ENCODE peak calls at places on chromosomes 13 and 19, in seven cellular contexts. T is CD8-positive, alpha-beta T cell; R is effector memory CD4-positive, alpha-beta T cell; N is pancreas; U is IMR-90; Z is aorta; Y is BE2C. L is an unnamed sample.
A peak's percentile ranks its signal among the peaks of the same experiment; 100 is the strongest.

GRCh38 chr19:4717191-4717965 is 6.3 kb downstream of the DPP9 start:
- DNase-seq in T (no peak), R (no peak), N (no peak), U (peak; percentile 70), Z (no peak), Y (no peak), L (no peak)

GRCh38 chr19:45947926-45948325 is 25.7 kb downstream of the NOVA2 start:
- DNase-seq in T (no peak), R (no peak), N (no peak), U (peak; percentile 36), Z (no peak), Y (no peak), L (no peak)

GRCh38 chr19:10603873-10604459 is 16.9 kb upstream of the AP1M2 start:
- DNase-seq in T (peak; percentile 29), R (no peak), N (no peak), U (no peak), Z (no peak), Y (no peak), L (no peak)

GRCh38 chr19:32337176-32337808 is 8.1 kb upstream of the ZNF507 start:
- DNase-seq in T (no peak), R (no peak), N (no peak), U (no peak), Z (no peak), Y (no peak), L (no peak)

GRCh38 chr13:94967183-94968039 is 255.1 kb upstream of the SOX21 start:
- DNase-seq in T (no peak), R (no peak), N (no peak), U (no peak), Z (peak; percentile 72), Y (peak; percentile 40), L (peak; percentile 83)

GRCh38 chr13:46554971-46555370 is 2.0 kb downstream of the LRCH1 start:
- DNase-seq in T (no peak), R (no peak), N (no peak), U (peak; percentile 68), Z (no peak), Y (no peak), L (no peak)

GRCh38 chr19:13234518-13234917 is 84.3 kb downstream of the IER2 start:
- DNase-seq in T (peak; percentile 23), R (peak; percentile 19), N (peak; percentile 75), U (no peak), Z (no peak), Y (peak; percentile 48), L (peak; percentile 87)

GRCh38 chr19:6890938-6891337 is 3.6 kb downstream of the ADGRE1 start:
- DNase-seq in T (no peak), R (peak; percentile 7), N (no peak), U (no peak), Z (no peak), Y (no peak), L (no peak)

GRCh38 chr19:18119243-18120105 is 21.9 kb downstream of the MAST3 start:
- DNase-seq in T (peak; percentile 32), R (peak; percentile 39), N (no peak), U (no peak), Z (no peak), Y (no peak), L (no peak)

GRCh38 chr19:10151521-10151920 is 31.8 kb upstream of the EIF3G start:
- DNase-seq in T (no peak), R (no peak), N (no peak), U (no peak), Z (no peak), Y (no peak), L (no peak)

GRCh38 chr19:30109565-30109964 is 167.5 kb downstream of the URI1 start:
- DNase-seq in T (no peak), R (no peak), N (no peak), U (no peak), Z (no peak), Y (no peak), L (no peak)

GRCh38 chr19:6047741-6048231 is 62.5 kb downstream of the RFX2 start:
- DNase-seq in T (no peak), R (no peak), N (no peak), U (peak; percentile 52), Z (no peak), Y (peak; percentile 66), L (peak; percentile 88)

GRCh38 chr19:40976134-40976533 is 14.9 kb upstream of the CYP2B6 start:
- DNase-seq in T (no peak), R (no peak), N (no peak), U (no peak), Z (no peak), Y (no peak), L (no peak)

GRCh38 chr13:98944336-98944735 is 33.5 kb downstream of the DOCK9 start:
- DNase-seq in T (no peak), R (no peak), N (no peak), U (no peak), Z (no peak), Y (no peak), L (no peak)
- H3K4me1 ChIP-seq in T (peaks cover 7% of the 10 kb centered on the region), R (no peaks in the 10 kb centered on the region), N (no peaks in the 10 kb centered on the region), U (peaks cover 2% of the 10 kb centered on the region), Z (no peaks in the 10 kb centered on the region), Y (no peaks in the 10 kb centered on the region), L (peaks cover 6% of the 10 kb centered on the region)

GRCh38 chr19:19446655-19447437 is 41.4 kb downstream of the GATAD2A start:
- DNase-seq in T (no peak), R (no peak), N (no peak), U (no peak), Z (no peak), Y (no peak), L (peak; percentile 69)
- H3K4me1 ChIP-seq in T (peaks cover 77% of the 10 kb centered on the region), R (peaks cover 40% of the 10 kb centered on the region), N (no peaks in the 10 kb centered on the region), U (peaks cover 9% of the 10 kb centered on the region), Z (no peaks in the 10 kb centered on the region), Y (no peaks in the 10 kb centered on the region), L (no peaks in the 10 kb centered on the region)

DNA sequence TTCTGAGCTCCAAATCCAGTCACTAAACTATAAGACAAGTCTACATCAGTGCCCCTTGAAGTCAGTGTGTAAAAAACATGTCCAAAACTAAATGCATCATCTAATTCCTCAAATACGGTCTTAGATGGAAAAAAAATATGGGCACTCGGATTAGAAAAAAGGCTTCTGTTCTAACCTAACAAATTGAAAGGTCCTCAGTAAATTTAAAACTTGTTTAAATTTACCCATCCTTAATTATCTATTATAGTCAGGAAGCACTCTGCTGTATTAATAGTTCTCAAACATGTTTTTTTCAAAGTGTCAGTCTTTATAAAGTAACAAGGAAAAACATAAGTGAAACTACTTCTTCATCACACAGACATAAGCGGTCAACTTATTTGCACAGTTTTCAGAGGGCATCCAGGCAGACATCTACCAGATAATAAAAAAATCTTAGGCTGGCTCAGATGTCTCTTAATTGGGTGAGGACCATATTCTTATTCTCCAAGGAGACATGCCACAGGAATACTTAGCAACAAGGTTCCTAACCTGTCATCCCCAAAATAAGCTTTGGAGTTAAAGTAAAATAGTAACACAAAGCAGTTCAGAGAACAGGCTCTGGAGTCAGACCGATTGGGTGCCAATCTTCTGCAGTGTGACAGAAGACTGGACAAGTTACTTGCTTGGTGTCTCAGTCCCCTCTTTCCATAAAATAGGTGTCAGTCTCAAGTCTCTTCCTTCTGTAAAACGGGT is 33.4 kb downstream of the ELF1 start:
- DNase-seq in T (no peak), R (no peak), N (no peak), U (no peak), Z (no peak), Y (no peak), L (no peak)
- H3K4me1 ChIP-seq in T (peaks cover 62% of the 10 kb centered on the region), R (peaks cover 23% of the 10 kb centered on the region), N (peaks cover 60% of the 10 kb centered on the region), U (peaks cover 5% of the 10 kb centered on the region), Z (peaks cover 4% of the 10 kb centered on the region), Y (no peaks in the 10 kb centered on the region), L (no peaks in the 10 kb centered on the region)

DNA sequence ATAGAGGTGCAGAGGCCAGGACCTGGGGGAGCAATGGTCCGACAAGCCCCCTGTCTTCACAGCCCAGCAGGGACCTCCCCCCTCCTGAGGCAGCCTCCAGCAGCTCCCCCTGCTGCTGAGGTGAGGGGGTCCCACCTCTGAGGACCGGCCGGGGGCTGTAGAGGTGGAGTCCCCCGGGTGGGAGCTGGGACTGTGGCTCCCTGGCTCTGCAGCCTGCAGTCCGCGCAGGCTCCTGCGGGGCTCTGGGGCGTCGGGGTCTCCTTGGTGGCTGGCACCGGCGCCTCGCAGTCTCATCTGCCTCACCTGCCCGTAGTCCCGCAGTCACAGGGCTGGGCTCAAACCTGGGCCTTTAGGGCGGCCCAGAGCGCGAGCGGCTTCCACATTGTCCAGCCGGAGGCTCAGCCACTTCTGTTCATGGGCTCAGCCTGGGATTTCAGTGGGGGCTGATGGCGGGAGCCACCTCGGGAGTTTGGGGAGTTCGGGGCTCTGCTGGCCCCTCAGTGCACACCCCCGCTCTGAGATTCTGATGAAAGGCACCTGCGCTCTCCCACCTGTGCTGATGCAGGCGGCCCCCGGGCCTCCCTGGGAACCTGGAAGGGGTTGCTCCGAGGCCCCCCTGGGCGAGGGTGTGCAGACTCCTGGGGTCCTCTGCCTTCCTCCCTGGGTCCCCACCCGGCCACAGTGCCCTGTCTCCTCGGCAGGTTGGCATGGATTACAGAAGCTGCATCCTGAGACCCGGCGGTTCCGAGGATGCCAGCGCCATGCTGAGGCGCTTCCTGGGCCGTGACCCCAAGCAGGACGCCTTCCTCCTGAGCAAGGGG is 7.0 kb upstream of the ZNF554 start:
- DNase-seq in T (no peak), R (no peak), N (no peak), U (no peak), Z (no peak), Y (no peak), L (no peak)
- H3K4me1 ChIP-seq in T (no peaks in the 10 kb centered on the region), R (no peaks in the 10 kb centered on the region), N (no peaks in the 10 kb centered on the region), U (no peaks in the 10 kb centered on the region), Z (no peaks in the 10 kb centered on the region), Y (no peaks in the 10 kb centered on the region), L (no peaks in the 10 kb centered on the region)

DNA sequence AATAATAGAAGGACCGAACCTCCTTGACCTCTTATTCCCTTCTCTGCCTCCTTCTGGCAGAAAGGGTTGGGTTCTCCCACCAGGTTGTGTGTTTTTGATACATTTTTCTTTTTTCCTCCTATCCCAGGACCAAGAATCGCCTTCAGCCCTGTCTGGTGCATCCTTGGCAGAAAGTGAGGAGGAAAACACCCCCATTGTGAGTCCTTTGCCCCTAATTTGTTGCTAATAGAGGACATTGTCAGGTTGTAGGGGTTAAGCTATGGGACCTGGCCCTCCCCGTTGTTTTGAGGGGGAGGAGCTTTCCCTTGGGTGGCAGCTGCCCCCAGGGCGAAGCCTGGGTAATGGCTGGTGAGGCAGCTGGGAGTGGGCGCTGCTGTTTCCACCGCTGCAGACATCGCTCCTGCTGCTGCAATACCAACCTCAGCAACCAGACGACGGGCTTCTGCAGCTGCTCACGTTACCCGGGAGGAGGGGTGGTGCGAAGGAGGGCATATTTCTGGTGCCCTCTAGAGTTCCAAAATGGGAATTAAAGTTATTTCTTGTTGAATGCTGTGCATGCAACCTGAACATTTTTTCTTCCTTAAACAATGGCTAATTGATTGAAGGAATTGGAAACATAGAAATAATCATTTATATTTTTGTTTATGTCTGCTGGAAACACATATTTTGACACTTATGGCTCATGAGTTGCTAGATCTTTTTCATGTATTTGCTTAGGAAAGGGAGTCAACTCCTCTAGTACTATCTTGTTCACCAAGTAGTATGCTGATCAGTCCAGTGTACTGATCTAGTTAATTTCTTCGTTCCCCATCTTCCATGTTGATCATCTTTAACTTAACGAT is 1.5 kb downstream of the ZMYM2 start:
- DNase-seq in T (peak; percentile 72), R (peak; percentile 81), N (peak; percentile 90), U (peak; percentile 90), Z (peak; percentile 90), Y (peak; percentile 95), L (peak; percentile 93)
- H3K4me1 ChIP-seq in T (peaks cover 29% of the 10 kb centered on the region), R (peaks cover 11% of the 10 kb centered on the region), N (peaks cover 45% of the 10 kb centered on the region), U (peaks cover 2% of the 10 kb centered on the region), Z (no peaks in the 10 kb centered on the region), Y (peaks cover 4% of the 10 kb centered on the region), L (no peaks in the 10 kb centered on the region)

L was measured in endodermal cell.